ENCODE peak calls at places on chromosomes 4 and X, in five cellular contexts. M is effector memory CD4-positive, alpha-beta T cell; R is Caco-2; H is psoas muscle; J is SJCRH30. Z is an unnamed sample. For H3K36me3 and H3K4me1, the result is how much of the 10 kb centered on the place peaks cover.

GRCh38 chr4:33470805-33471204 is 2750.6 kb downstream of the PCDH7 start:
- DNase-seq in H (no peak), R (no peak), M (no peak), J (no peak), Z (no peak)

GRCh38 chr4:1154126-1154522 is 18.3 kb downstream of the SPON2 start:
- DNase-seq in M (no peak), J (no peak), H (no peak), R (no peak), Z (no peak)

GRCh38 chrX:24350217-24350616 is 10.2 kb upstream of the SUPT20HL1 start:
- DNase-seq in R (no peak), H (no peak), M (no peak), J (no peak), Z (no peak)

GRCh38 chrX:75522565-75523411 is at the start of gene ZDHHC15:
- DNase-seq in J (peak), R (no peak), M (peak), H (peak), Z (peak)

GRCh38 chr4:176387571-176387970 is 67.8 kb downstream of the SPCS3 start:
- DNase-seq in M (no peak), J (peak), R (no peak), H (no peak), Z (peak)

GRCh38 chrX:20393944-20394343 is 127.2 kb upstream of the RPS6KA3 start:
- DNase-seq in R (no peak), M (no peak), H (no peak), J (no peak), Z (no peak)

GRCh38 chr4:121477480-121477879 is 96.7 kb upstream of the QRFPR start:
- DNase-seq in H (no peak), R (no peak), M (no peak), J (no peak), Z (no peak)

GRCh38 chr4:102429553-102429952 is 71.6 kb upstream of the NFKB1 start:
- DNase-seq in R (no peak), H (no peak), M (no peak), J (no peak), Z (no peak)

GRCh38 chr4:103012594-103012993 is 6.9 kb downstream of the SLC9B1 start:
- DNase-seq in R (no peak), J (no peak), M (no peak), H (no peak), Z (no peak)

GRCh38 chr4:170025523-170026252 is 507 bp downstream of the MFAP3L start:
- DNase-seq in H (no peak), J (no peak), R (peak), M (no peak), Z (peak)

GRCh38 chrX:11461181-11462001 is 168.2 kb downstream of the AMELX start:
- DNase-seq in R (peak), J (no peak), H (no peak), M (no peak), Z (no peak)

GRCh38 chr4:96784336-96784735 is 944.4 kb downstream of the PDHA2 start:
- DNase-seq in R (no peak), J (no peak), H (no peak), M (no peak), Z (no peak)

GRCh38 chr4:92012899-92013867 is 290.6 kb upstream of the GRID2 start:
- DNase-seq in R (no peak), M (no peak), H (no peak), J (no peak), Z (no peak)

GRCh38 chrX:111164728-111165127 is 68.7 kb downstream of the PAK3 start:
- DNase-seq in H (no peak), R (no peak), M (no peak), J (peak), Z (peak)

GRCh38 chrX:110015027-110015426 is 12.1 kb downstream of the TMEM164 start:
- DNase-seq in M (no peak), R (no peak), H (no peak), J (peak), Z (no peak)

GRCh38 chr4:139665690-139666529 is at the start of gene MGST2:
- DNase-seq in J (peak), H (peak), R (peak), M (no peak), Z (peak)

GRCh38 chrX:103919336-103919682 is 43.1 kb upstream of the TMSB15B start:
- DNase-seq in H (no peak), J (no peak), R (no peak), M (peak), Z (peak)

GRCh38 chrX:155718964-155719586 is 106.3 kb upstream of the TMLHE start:
- DNase-seq in J (no peak), R (no peak), H (no peak), M (no peak), Z (no peak)

GRCh38 chr4:88097301-88097700 is 61.1 kb downstream of the ABCG2 start:
- DNase-seq in H (no peak), M (no peak), R (no peak), J (no peak), Z (no peak)

GRCh38 chrX:48794993-48795501 is 6.8 kb upstream of the HDAC6 start:
- DNase-seq in J (no peak), H (no peak), M (no peak), R (peak), Z (no peak)

GRCh38 chr4:13933163-13933562 is 305.6 kb upstream of the BOD1L1 start:
- DNase-seq in R (no peak), M (no peak), H (no peak), J (no peak), Z (no peak)

GRCh38 chr4:6594341-6594740 is 19.4 kb downstream of the MAN2B2 start:
- DNase-seq in M (no peak), H (no peak), R (no peak), J (no peak), Z (no peak)

GRCh38 chr4:6592804-6593563 is 18.0 kb downstream of the MAN2B2 start:
- DNase-seq in M (no peak), R (no peak), J (no peak), H (no peak), Z (no peak)

GRCh38 chr4:6591781-6592180 is 16.8 kb downstream of the MAN2B2 start:
- DNase-seq in J (no peak), R (no peak), H (no peak), M (no peak), Z (no peak)

GRCh38 chr4:6589444-6589843 is 14.5 kb downstream of the MAN2B2 start:
- DNase-seq in M (no peak), R (no peak), J (no peak), H (no peak), Z (no peak)

DNA sequence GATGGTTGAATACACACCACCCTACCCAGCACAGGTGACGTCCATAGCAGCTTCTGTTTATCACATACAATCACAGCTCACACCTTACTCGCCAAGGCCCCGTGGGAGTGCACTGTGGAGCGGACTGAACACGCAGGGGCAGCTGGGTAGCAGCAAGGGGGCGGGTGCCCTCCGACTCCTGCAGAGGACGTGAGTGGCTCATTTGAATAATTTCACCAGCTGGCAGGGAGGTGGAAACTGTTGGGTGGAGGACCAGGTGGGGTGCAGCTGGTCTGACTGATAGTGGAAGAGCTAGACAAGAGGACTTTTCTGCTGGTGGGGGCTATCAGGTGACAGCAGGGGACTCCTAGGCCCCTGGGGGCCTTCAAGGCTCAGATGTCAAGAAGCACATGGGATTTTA is 16.3 kb downstream of the MAN2B2 start:
- DNase-seq in H (no peak), M (no peak), R (no peak), J (peak), Z (no peak)
- H3K36me3 ChIP-seq in H (under half), M (half or more), R (under half), J (under half), Z (under half)

GRCh38 chr4:24970191-24970590 is 57.3 kb upstream of the CCDC149 start:
- DNase-seq in J (no peak), M (no peak), R (no peak), H (no peak), Z (no peak)

GRCh38 chr4:24969486-24969885 is 56.6 kb upstream of the CCDC149 start:
- DNase-seq in R (no peak), H (no peak), J (no peak), M (no peak), Z (no peak)

GRCh38 chr4:24968992-24969391 is 56.1 kb upstream of the CCDC149 start:
- DNase-seq in J (no peak), M (no peak), R (no peak), H (no peak), Z (no peak)

GRCh38 chr4:24970635-24971034 is 57.8 kb upstream of the CCDC149 start:
- DNase-seq in R (no peak), H (no peak), M (no peak), J (no peak), Z (no peak)

GRCh38 chr4:24971192-24971591 is 58.4 kb upstream of the CCDC149 start:
- DNase-seq in M (no peak), R (no peak), H (no peak), J (no peak), Z (no peak)
- H3K4me1 ChIP-seq in M (under half), R (under half), H (under half), J (under half), Z (under half)

GRCh38 chr4:145884775-145885174 is 53.8 kb downstream of the ZNF827 start:
- DNase-seq in M (no peak), R (no peak), H (no peak), J (no peak), Z (no peak)

GRCh38 chr4:145885666-145886065 is 53.0 kb downstream of the ZNF827 start:
- DNase-seq in H (no peak), J (no peak), M (no peak), R (no peak), Z (no peak)

GRCh38 chr4:145886871-145887240 is 51.8 kb downstream of the ZNF827 start:
- DNase-seq in J (no peak), M (no peak), H (no peak), R (no peak), Z (no peak)

GRCh38 chr4:145888393-145888792 is 50.2 kb downstream of the ZNF827 start:
- DNase-seq in R (no peak), M (no peak), J (no peak), H (no peak), Z (no peak)

GRCh38 chr4:145887241-145887964 is 51.2 kb downstream of the ZNF827 start:
- DNase-seq in M (no peak), R (no peak), J (no peak), H (peak), Z (no peak)
- H3K4me3 ChIP-seq in M (no peak), R (no peak), J (no peak), H (no peak), Z (no peak)

GRCh38 chr4:39349326-39349725 is 16.8 kb downstream of the RFC1 start:
- DNase-seq in R (no peak), J (no peak), M (no peak), H (no peak), Z (no peak)

GRCh38 chr4:39341075-39341725 is 25.0 kb downstream of the RFC1 start:
- DNase-seq in R (no peak), J (no peak), H (no peak), M (no peak), Z (no peak)

GRCh38 chr4:39348371-39349265 is 17.5 kb downstream of the RFC1 start:
- DNase-seq in R (no peak), H (no peak), J (peak), M (no peak), Z (no peak)

GRCh38 chr4:39342731-39343130 is 23.4 kb downstream of the RFC1 start:
- DNase-seq in R (no peak), J (no peak), M (no peak), H (no peak), Z (no peak)

DNA sequence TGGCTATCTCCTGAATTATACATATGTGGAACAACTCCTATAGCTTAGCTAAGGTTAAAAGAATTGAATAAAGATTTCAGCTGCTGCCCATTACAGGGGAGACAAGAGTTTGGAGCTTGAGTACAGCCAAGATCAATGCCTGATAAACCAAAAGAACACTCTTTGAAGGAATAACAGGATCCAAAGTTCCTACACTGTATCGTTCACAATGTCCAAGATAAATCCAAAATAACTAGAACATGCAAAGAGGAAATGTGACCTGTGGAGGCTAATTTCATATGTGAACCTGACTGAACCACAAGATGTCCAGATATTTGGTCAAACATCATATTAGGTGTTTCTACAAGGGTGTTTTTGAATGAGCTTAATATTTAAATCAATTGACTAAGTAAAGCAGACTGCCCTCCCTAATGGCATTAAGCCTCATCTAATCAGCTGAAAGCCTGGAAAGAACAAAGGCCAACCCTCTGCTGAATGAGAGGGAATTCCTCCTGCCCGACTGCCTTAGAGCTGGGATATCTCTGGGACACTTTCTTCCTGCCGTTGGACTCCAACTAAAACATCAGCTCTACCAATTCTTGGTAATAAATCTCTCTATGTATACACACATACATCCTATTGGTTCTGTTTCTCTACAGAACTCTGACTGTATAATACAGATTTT is 19.2 kb downstream of the RFC1 start:
- DNase-seq in H (no peak), J (no peak), M (no peak), R (no peak), Z (no peak)
- H3K36me3 ChIP-seq in H (under half), J (half or more), M (under half), R (under half), Z (under half)

GRCh38 chr4:26887143-26887542 is 26.5 kb downstream of the STIM2 start:
- DNase-seq in M (no peak), H (no peak), R (no peak), J (no peak), Z (no peak)
- H3K4me1 ChIP-seq in M (under half), H (under half), R (under half), J (under half), Z (under half)